ENCODE peak calls at places on chromosomes 5 and 9, in eight cellular contexts. N, I, W, Q, H, U, S and Z are unnamed samples.

GRCh38 chr9:86321373-86321772 is 32.8 kb downstream of the TUT7 start:
- DNase-seq in Q (peak; percentile 34), U (peak; percentile 90), I (no peak), N (no peak), H (no peak), W (no peak), S (no peak), Z (no peak)

GRCh38 chr5:172002310-172002709 is 4.1 kb downstream of the FBXW11 start:
- DNase-seq in I (no peak), U (no peak), Q (no peak), H (no peak), S (no peak), W (no peak), N (peak; percentile 40), Z (no peak)

GRCh38 chr5:989961-990530 is 18.6 kb upstream of the NKD2 start:
- DNase-seq in S (peak; percentile 78), Q (peak; percentile 23), W (no peak), H (no peak), N (no peak), U (no peak), I (no peak), Z (no peak)

GRCh38 chr5:55546991-55547390 is 12.2 kb upstream of the PLPP1 start:
- DNase-seq in U (no peak), N (no peak), H (no peak), W (no peak), I (no peak), S (no peak), Q (peak; percentile 29), Z (no peak)

GRCh38 chr9:7097785-7098420 is 340.1 kb downstream of the KDM4C start:
- DNase-seq in W (no peak), U (peak; percentile 9), N (no peak), I (no peak), H (no peak), S (no peak), Q (no peak), Z (no peak)

GRCh38 chr5:8912106-8912505 is 633.8 kb downstream of the SEMA5A start:
- DNase-seq in I (no peak), N (no peak), U (peak; percentile 72), Q (no peak), W (no peak), H (no peak), S (no peak), Z (no peak)

GRCh38 chr9:89743576-89744254 is 138.9 kb downstream of the GADD45G start:
- DNase-seq in Q (no peak), S (no peak), N (no peak), I (no peak), H (peak; percentile 50), U (no peak), W (no peak), Z (no peak)

GRCh38 chr5:3343911-3344310 is 251.7 kb upstream of the IRX1 start:
- DNase-seq in W (no peak), U (no peak), N (no peak), I (no peak), Q (no peak), S (no peak), H (no peak), Z (no peak)

GRCh38 chr5:171757853-171758535 is 27.6 kb upstream of the SMIM23 start:
- DNase-seq in U (peak; percentile 88), W (no peak), I (peak; percentile 6), N (no peak), Q (peak; percentile 46), H (no peak), S (no peak), Z (no peak)

GRCh38 chr5:90020575-90021535 is 388.7 kb downstream of the CETN3 start:
- DNase-seq in N (peak; percentile 40), W (no peak), S (no peak), H (no peak), Q (peak; percentile 20), U (peak; percentile 75), I (no peak), Z (no peak)

GRCh38 chr5:123450641-123451421 is 27.6 kb upstream of the CEP120 start:
- DNase-seq in Q (peak; percentile 40), U (no peak), W (no peak), I (no peak), S (no peak), N (peak; percentile 71), H (no peak), Z (no peak)

GRCh38 chr9:34985311-34985899 is 4.1 kb upstream of the DNAJB5 start:
- DNase-seq in I (peak; percentile 60), U (no peak), N (peak; percentile 62), Q (peak; percentile 79), S (peak; percentile 43), W (no peak), H (peak; percentile 65), Z (peak; percentile 73)

GRCh38 chr9:22211588-22212360 is 202.7 kb upstream of the CDKN2B start:
- DNase-seq in H (no peak), Q (peak; percentile 46), W (no peak), I (no peak), N (no peak), U (peak; percentile 93), S (no peak), Z (no peak)

GRCh38 chr9:91159664-91160121 is 202.0 kb downstream of the AUH start:
- DNase-seq in I (no peak), N (no peak), Q (no peak), U (no peak), H (no peak), W (peak; percentile 48), S (peak; percentile 65), Z (no peak)

GRCh38 chr9:17064558-17064957 is 70.3 kb upstream of the CNTLN start:
- DNase-seq in S (no peak), H (no peak), I (no peak), W (no peak), Q (no peak), N (no peak), U (no peak), Z (no peak)

GRCh38 chr5:82335807-82336206 is 57.7 kb upstream of the RPS23 start:
- DNase-seq in W (no peak), N (no peak), I (no peak), U (peak; percentile 71), S (no peak), Q (no peak), H (no peak), Z (no peak)

GRCh38 chr5:165196961-165197360 is 1691.5 kb downstream of the MAT2B start:
- DNase-seq in Q (no peak), U (no peak), I (no peak), W (no peak), S (no peak), N (no peak), H (no peak), Z (no peak)

GRCh38 chr5:38099205-38100144 is 158.9 kb upstream of the EGFLAM start:
- DNase-seq in I (no peak), W (no peak), N (peak; percentile 6), S (no peak), Q (no peak), U (no peak), H (no peak), Z (no peak)

GRCh38 chr5:10278658-10279279 is 28.7 kb downstream of the CCT5 start:
- DNase-seq in H (no peak), S (no peak), U (no peak), I (no peak), W (no peak), N (no peak), Q (no peak), Z (no peak)

GRCh38 chr5:187042-187431 is 4.3 kb upstream of the LRRC14B start:
- DNase-seq in Q (no peak), W (no peak), H (no peak), U (no peak), N (no peak), S (no peak), I (no peak), Z (no peak)

GRCh38 chr9:79390077-79390673 is 181.6 kb upstream of the TLE4 start:
- DNase-seq in W (no peak), U (no peak), H (no peak), Q (peak; percentile 4), N (no peak), S (no peak), I (no peak), Z (no peak)

GRCh38 chr5:175576096-175576495 is 81.8 kb upstream of the HRH2 start:
- DNase-seq in S (no peak), N (no peak), W (no peak), U (no peak), I (peak; percentile 84), Q (no peak), H (no peak), Z (no peak)

GRCh38 chr9:77876091-77876490 is 155.5 kb downstream of the GNAQ start:
- DNase-seq in H (no peak), Q (peak; percentile 35), S (no peak), I (no peak), N (peak; percentile 47), W (peak; percentile 15), U (no peak), Z (peak; percentile 37)

DNA sequence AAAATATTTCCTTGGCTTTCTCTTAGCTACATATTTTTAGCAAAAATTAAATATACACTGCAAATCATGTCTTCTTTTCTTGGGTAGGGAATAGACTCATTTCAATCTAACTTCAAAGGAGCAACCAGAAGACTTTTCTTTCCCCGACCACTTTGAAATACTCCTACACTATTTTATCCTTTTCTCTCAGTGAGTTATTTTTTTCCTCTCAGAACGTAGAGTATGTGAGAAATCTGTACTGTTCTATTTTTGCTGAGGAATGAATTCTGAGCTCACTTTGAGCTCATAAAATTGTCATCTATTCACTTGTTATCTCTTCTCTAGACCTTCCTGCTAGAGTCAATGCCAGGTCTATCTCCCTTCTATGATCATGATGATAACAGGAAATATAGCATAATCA is 22.2 kb upstream of the DAPK1 start:
- DNase-seq in H (no peak), I (no peak), U (no peak), Q (no peak), W (no peak), N (no peak), S (no peak), Z (no peak)
- H3K27ac ChIP-seq in H (no peak overlapping the region), I (no peak overlapping the region), U (no peak overlapping the region), Q (no peak overlapping the region), W (no peak overlapping the region), N (no peak overlapping the region), S (no peak overlapping the region), Z (no peak overlapping the region)

GRCh38 chr5:180605554-180606214 is 14.4 kb upstream of the SCGB3A1 start:
- DNase-seq in H (peak; percentile 70), I (peak; percentile 60), Q (peak; percentile 71), N (peak; percentile 60), S (no peak), W (no peak), U (peak; percentile 53), Z (peak; percentile 46)
- TF ChIP-seq CTCF in H (peak; percentile 69), I (peak; percentile 74), Q (peak; percentile 67), N (peak; percentile 77), S (peak; percentile 74), W (no peak), U (peak; percentile 84), Z (peak; percentile 66)

GRCh38 chr5:150055707-150056443 is 30.5 kb downstream of the CSF1R start:
- DNase-seq in N (no peak), Q (no peak), S (no peak), U (no peak), W (no peak), I (no peak), H (no peak), Z (no peak)
- H3K27ac ChIP-seq in N (no peak overlapping the region), Q (no peak overlapping the region), S (no peak overlapping the region), U (no peak overlapping the region), W (no peak overlapping the region), I (no peak overlapping the region), H (no peak overlapping the region), Z (no peak overlapping the region)

DNA sequence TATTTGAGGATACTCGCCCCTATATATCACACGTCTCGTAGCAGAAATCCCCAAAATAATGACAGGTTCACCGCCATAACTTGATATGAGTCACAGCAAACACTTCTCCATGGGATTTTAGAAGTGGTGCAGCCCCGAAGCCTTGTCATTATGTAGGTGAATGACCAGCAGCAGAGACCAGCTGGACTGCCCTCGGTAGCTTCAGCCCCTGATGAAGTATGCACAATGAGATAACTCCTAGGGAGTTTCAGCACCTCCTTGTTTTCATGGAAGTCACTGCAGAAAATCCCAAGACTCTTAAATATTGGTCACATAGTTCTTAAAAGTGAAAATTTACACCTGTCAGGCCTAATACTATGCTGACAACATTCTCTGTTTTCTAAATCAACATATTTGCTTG is 1.9 kb downstream of the CTNND2 start:
- DNase-seq in U (no peak), W (no peak), Q (no peak), N (no peak), I (no peak), H (no peak), S (no peak), Z (peak; percentile 21)
- TF ChIP-seq CTCF in U (no peak), W (no peak), Q (no peak), N (no peak), I (no peak), H (no peak), S (no peak), Z (no peak)